ENCODE peak calls at places on chromosomes 5 and 9, in seven cellular contexts. J, Q, P, Y, F, S and D are unnamed samples.

GRCh38 chr5:81657386-81657785 is 93.5 kb downstream of the SSBP2 start:
- DNase-seq in J (no peak), Q (no peak), P (no peak), Y (no peak), F (peak; percentile 44), S (no peak), D (peak; percentile 18)

GRCh38 chr9:33867747-33868429 is 50.9 kb downstream of the UBE2R2 start:
- DNase-seq in J (no peak), Q (no peak), P (peak; percentile 69), Y (no peak), F (no peak), S (peak; percentile 85), D (no peak)

GRCh38 chr5:122099060-122099790 is 21.2 kb upstream of the LOX start:
- DNase-seq in J (no peak), Q (no peak), P (no peak), Y (no peak), F (no peak), S (peak; percentile 21), D (peak; percentile 8)

GRCh38 chr9:123354806-123355508 is 1.0 kb upstream of the CRB2 start:
- DNase-seq in J (no peak), Q (no peak), P (no peak), Y (no peak), F (no peak), S (no peak), D (no peak)

GRCh38 chr5:38189031-38189632 is 69.2 kb upstream of the EGFLAM start:
- DNase-seq in J (no peak), Q (no peak), P (no peak), Y (no peak), F (no peak), S (peak; percentile 19), D (no peak)

GRCh38 chr5:139663752-139664151 is 15.6 kb downstream of the CXXC5 start:
- DNase-seq in J (no peak), Q (no peak), P (no peak), Y (no peak), F (no peak), S (no peak), D (no peak)

GRCh38 chr9:137970098-137970497 is 92.5 kb downstream of the CACNA1B start:
- DNase-seq in J (no peak), Q (no peak), P (no peak), Y (no peak), F (no peak), S (no peak), D (no peak)

GRCh38 chr9:24509850-24510249 is 35.8 kb downstream of the IZUMO3 start:
- DNase-seq in J (no peak), Q (no peak), P (no peak), Y (no peak), F (no peak), S (no peak), D (no peak)

GRCh38 chr9:106915851-106916250 is 52.9 kb downstream of the ZNF462 start:
- DNase-seq in J (no peak), Q (no peak), P (no peak), Y (no peak), F (no peak), S (no peak), D (no peak)

GRCh38 chr9:106913276-106913675 is 50.3 kb downstream of the ZNF462 start:
- DNase-seq in J (no peak), Q (no peak), P (no peak), Y (no peak), F (no peak), S (no peak), D (no peak)

GRCh38 chr9:106920091-106920490 is 57.1 kb downstream of the ZNF462 start:
- DNase-seq in J (no peak), Q (no peak), P (no peak), Y (no peak), F (no peak), S (no peak), D (no peak)

GRCh38 chr9:106918825-106919509 is 56.0 kb downstream of the ZNF462 start:
- DNase-seq in J (no peak), Q (no peak), P (peak; percentile 34), Y (no peak), F (no peak), S (no peak), D (no peak)

GRCh38 chr9:106916491-106917235 is 53.7 kb downstream of the ZNF462 start:
- DNase-seq in J (peak; percentile 21), Q (no peak), P (peak; percentile 51), Y (no peak), F (peak; percentile 73), S (peak; percentile 90), D (no peak)
- TF ChIP-seq POLR2A in J (no peak), Q (no peak), P (no peak), Y (no peak), F (no peak), S (peak; percentile 36), D (no peak)

GRCh38 chr5:134437340-134438267 is 25.9 kb upstream of the CDKN2AIPNL start:
- DNase-seq in J (no peak), Q (no peak), P (no peak), Y (no peak), F (no peak), S (no peak), D (peak; percentile 84)
- TF ChIP-seq POLR2A in J (no peak), Q (no peak), P (no peak), Y (peak; percentile 98), F (no peak), S (no peak), D (peak; percentile 21)

GRCh38 chr9:94165592-94166236 is 81.5 kb downstream of the PTPDC1 start:
- DNase-seq in J (peak; percentile 98), Q (peak; percentile 98), P (peak; percentile 99), Y (peak; percentile 97), F (peak; percentile 98), S (peak; percentile 98), D (peak; percentile 99)
- TF ChIP-seq POLR2A in J (no peak), Q (no peak), P (no peak), Y (no peak), F (no peak), S (no peak), D (no peak)

GRCh38 chr5:114744406-114744805 is 382.5 kb downstream of the KCNN2 start:
- DNase-seq in J (no peak), Q (no peak), P (no peak), Y (no peak), F (no peak), S (no peak), D (no peak)
- TF ChIP-seq POLR2A in J (no peak), Q (no peak), P (no peak), Y (no peak), F (no peak), S (no peak), D (no peak)

GRCh38 chr9:70256123-70256551 is 2.6 kb upstream of the SMC5 start:
- DNase-seq in J (no peak), Q (no peak), P (no peak), Y (no peak), F (no peak), S (no peak), D (no peak)
- TF ChIP-seq POLR2A in J (peak; percentile 55), Q (no peak), P (no peak), Y (no peak), F (no peak), S (no peak), D (no peak)

DNA sequence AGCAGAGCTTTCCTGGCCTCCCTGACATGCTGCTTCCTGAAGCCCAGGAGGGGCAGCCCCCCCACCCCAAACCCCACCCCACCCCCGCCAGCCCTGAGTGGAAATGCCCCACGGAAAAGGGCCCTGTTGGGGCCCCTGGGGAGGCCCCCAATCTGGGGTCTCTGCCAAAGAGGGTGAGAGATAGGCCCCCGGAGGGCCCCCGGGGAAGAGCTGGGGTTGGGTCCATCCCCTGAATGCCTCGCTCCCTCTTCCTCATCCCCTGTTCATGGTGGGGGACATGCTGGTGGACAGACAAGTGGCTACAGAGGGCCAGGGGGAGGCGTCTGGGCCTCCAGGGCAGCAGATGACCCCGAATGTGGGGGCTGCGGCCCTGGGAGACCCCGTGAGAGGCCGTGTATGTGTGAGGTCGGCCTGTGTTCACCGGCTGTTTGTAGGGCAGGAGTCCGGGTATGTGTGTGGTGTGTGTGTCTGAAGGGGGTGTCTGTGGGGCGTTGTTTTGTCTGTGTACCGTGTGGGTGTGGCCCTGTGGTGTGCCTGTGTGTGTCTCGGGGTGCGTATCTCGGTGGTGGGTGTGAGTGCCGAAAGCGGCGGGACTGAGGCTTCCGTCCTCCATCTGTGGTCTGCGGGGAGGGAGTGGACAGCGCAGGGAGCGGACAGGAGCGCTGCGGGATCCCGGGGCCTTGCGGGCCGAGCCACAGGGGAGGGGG is 11.3 kb downstream of the C9orf50 start:
- DNase-seq in J (peak; percentile 40), Q (no peak), P (peak; percentile 64), Y (peak; percentile 73), F (peak; percentile 76), S (no peak), D (peak; percentile 15)
- TF ChIP-seq POLR2A in J (peak; percentile 7), Q (no peak), P (no peak), Y (no peak), F (peak; percentile 69), S (no peak), D (no peak)

GRCh38 chr5:151180291-151180690 is 22.7 kb upstream of the ANXA6 start:
- DNase-seq in J (no peak), Q (no peak), P (no peak), Y (no peak), F (no peak), S (no peak), D (no peak)
- TF ChIP-seq POLR2A in J (no peak), Q (no peak), P (no peak), Y (no peak), F (no peak), S (no peak), D (no peak)

GRCh38 chr9:127877566-127877998 is at the start of gene AK1:
- DNase-seq in J (peak; percentile 75), Q (no peak), P (peak; percentile 91), Y (no peak), F (peak; percentile 84), S (peak; percentile 81), D (peak; percentile 56)

GRCh38 chr9:127876764-127877562 is 512 bp downstream of the AK1 start:
- DNase-seq in J (no peak), Q (no peak), P (peak; percentile 80), Y (no peak), F (no peak), S (peak; percentile 50), D (no peak)

GRCh38 chr9:127878001-127878651 is 651 bp upstream of the AK1 start:
- DNase-seq in J (no peak), Q (no peak), P (no peak), Y (no peak), F (no peak), S (no peak), D (no peak)

GRCh38 chr9:127880143-127880542 is 2.7 kb upstream of the AK1 start:
- DNase-seq in J (no peak), Q (no peak), P (no peak), Y (no peak), F (no peak), S (no peak), D (no peak)

DNA sequence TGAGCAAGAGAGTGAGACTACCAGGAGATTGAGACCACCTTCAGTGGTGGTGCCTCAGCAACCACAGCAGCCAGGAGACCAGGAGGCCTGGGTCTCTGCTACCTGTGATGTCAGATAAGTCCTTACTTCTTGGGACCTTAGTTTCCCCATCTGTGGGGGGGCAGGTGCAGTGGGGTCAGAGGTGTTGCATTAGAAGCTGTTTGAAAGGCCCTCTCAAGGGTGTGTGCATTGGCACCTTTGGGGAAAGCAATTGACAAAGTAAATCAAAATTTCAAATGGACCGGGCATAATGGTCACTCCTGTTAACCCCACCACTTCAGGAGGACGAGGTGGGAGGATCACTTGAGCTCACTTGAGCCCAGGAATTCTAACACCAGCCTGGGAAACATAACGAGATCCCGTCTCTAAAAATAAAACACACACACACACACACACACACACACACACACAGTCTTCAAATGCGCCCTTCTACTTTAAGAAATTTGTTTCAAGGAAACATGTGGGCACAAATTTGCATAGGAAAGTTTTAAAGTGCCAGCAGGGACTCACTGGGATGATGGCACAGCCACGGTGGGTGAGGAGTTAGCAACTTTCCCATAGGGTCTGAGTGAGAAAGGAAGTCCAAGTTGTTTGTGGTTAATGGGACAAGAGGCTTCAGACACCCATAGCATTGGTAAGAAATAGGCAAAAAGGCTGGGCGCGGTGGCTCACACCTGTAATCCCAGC is 1.3 kb upstream of the AK1 start:
- DNase-seq in J (no peak), Q (no peak), P (no peak), Y (no peak), F (no peak), S (no peak), D (no peak)
- TF ChIP-seq POLR2A in J (no peak), Q (no peak), P (no peak), Y (no peak), F (no peak), S (no peak), D (no peak)